ENCODE peak calls at places on chromosomes 12 and 14, in five cellular contexts. K is HepG2, W is SK-N-SH, C is GM12878, D is K562. L is an unnamed sample.

GRCh38 chr12:30450872-30451271 is 244.8 kb downstream of the IPO8 start:
- DNase-seq in K (no peak), W (peak), C (no peak), D (peak), L (no peak)

GRCh38 chr14:100841445-100842403 is 15.8 kb downstream of the MEG3 start:
- DNase-seq in K (no peak), W (no peak), C (no peak), D (no peak), L (no peak)

GRCh38 chr12:124916370-124917134 is 2.1 kb upstream of the UBC start:
- DNase-seq in K (peak), W (no peak), C (no peak), D (peak), L (peak)

GRCh38 chr14:81269100-81269978 is 48.6 kb upstream of the GTF2A1 start:
- DNase-seq in K (peak), W (peak), C (peak), D (peak), L (peak)

GRCh38 chr12:124556067-124556466 is 11.3 kb downstream of the NCOR2 start:
- DNase-seq in K (no peak), W (no peak), C (no peak), D (no peak), L (no peak)

GRCh38 chr12:111056618-111057521 is 136.5 kb upstream of the MYL2 start:
- DNase-seq in K (no peak), W (peak), C (peak), D (peak), L (no peak)

GRCh38 chr14:31692376-31692781 is 131.2 kb downstream of the NUBPL start:
- DNase-seq in K (no peak), W (peak), C (no peak), D (no peak), L (peak)

GRCh38 chr14:80202888-80203562 is 8.3 kb downstream of the DIO2 start:
- DNase-seq in K (peak), W (peak), C (no peak), D (peak), L (no peak)

GRCh38 chr12:2288875-2289274 is 236.1 kb downstream of the CACNA1C start:
- DNase-seq in K (no peak), W (peak), C (no peak), D (no peak), L (no peak)

GRCh38 chr14:102819176-102819628 is 42.0 kb downstream of the TRAF3 start:
- DNase-seq in K (peak), W (no peak), C (peak), D (no peak), L (no peak)

GRCh38 chr14:22980672-22981089 is 1.7 kb downstream of the AJUBA start:
- DNase-seq in K (peak), W (peak), C (no peak), D (no peak), L (peak)

GRCh38 chr12:117370588-117370987 is 9.2 kb upstream of the NOS1 start:
- DNase-seq in K (no peak), W (no peak), C (no peak), D (no peak), L (no peak)

GRCh38 chr12:53969588-53970259 is 3.2 kb upstream of the HOXC11 start:
- DNase-seq in K (no peak), W (no peak), C (no peak), D (no peak), L (no peak)

GRCh38 chr12:29148958-29149690 is at the start of gene FAR2:
- DNase-seq in K (no peak), W (peak), C (no peak), D (peak), L (no peak)

GRCh38 chr12:108218911-108219310 is 89.8 kb downstream of the WSCD2 start:
- DNase-seq in K (no peak), W (no peak), C (no peak), D (no peak), L (no peak)
- TF ChIP-seq MXI1 in K (no peak), W (no peak), C (no peak), D (no peak), L (no peak)

DNA sequence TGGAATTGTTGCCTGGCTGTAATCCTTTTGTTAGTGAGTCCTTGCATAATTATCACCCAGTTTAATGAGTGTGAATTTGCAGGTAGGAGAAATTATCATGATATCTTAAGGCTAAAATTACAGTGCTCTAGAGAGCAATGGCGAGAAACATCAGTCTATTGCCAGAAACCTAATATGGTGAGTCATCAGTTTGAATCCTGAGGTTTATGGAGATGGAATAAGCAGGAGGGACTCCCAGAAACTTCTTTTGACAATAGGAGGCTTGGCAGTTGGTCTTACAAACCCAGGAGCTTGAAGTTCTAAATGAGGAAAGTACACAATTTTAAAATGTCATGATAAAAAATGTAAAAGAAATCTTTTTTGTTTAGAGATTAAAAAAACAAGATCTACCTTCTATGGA is 31.5 kb upstream of the CRADD start:
- DNase-seq in K (no peak), W (no peak), C (no peak), D (no peak), L (peak)
- TF ChIP-seq MXI1 in K (no peak), W (no peak), C (no peak), D (no peak), L (no peak)

GRCh38 chr14:104714066-104714465 is 10.0 kb upstream of the ADSS1 start:
- DNase-seq in K (no peak), W (no peak), C (no peak), D (no peak), L (no peak)
- TF ChIP-seq MXI1 in K (no peak), W (no peak), C (no peak), D (no peak), L (no peak)

GRCh38 chr14:41662780-41663477 is 56.3 kb downstream of the LRFN5 start:
- DNase-seq in K (peak), W (no peak), C (no peak), D (no peak), L (no peak)
- TF ChIP-seq MXI1 in K (no peak), W (no peak), C (no peak), D (no peak), L (no peak)

GRCh38 chr12:49451468-49452259 is 84.4 kb downstream of the SPATS2 start:
- DNase-seq in K (no peak), W (no peak), C (peak), D (no peak), L (no peak)
- TF ChIP-seq MXI1 in K (no peak), W (no peak), C (no peak), D (no peak), L (no peak)

GRCh38 chr14:91417134-91417982 is at the start of gene CCDC88C:
- DNase-seq in K (peak), W (peak), C (no peak), D (peak), L (no peak)
- TF ChIP-seq MXI1 in K (no peak), W (no peak), C (no peak), D (no peak), L (no peak)

GRCh38 chr14:55500219-55500701 is 59.8 kb upstream of the TBPL2 start:
- DNase-seq in K (peak), W (no peak), C (no peak), D (peak), L (no peak)
- TF ChIP-seq MXI1 in K (no peak), W (no peak), C (no peak), D (no peak), L (no peak)